ENCODE peak calls at places on chromosomes 1 and 21, in eight cellular contexts. H, O, B, J, R, E, T and Y are unnamed samples.
A peak's percentile ranks its signal among the peaks of the same experiment; 100 is the strongest.

GRCh38 chr1:108692724-108693655 is 880 bp downstream of the PRPF38B start:
- DNase-seq in H (peak; percentile 74), O (peak; percentile 42), B (peak; percentile 71), J (peak; percentile 79), R (peak; percentile 64), E (peak; percentile 78), T (peak; percentile 78), Y (peak; percentile 26)

GRCh38 chr1:192080671-192081070 is 77.6 kb upstream of the RGS18 start:
- DNase-seq in H (no peak), O (no peak), B (no peak), J (no peak), R (no peak), E (no peak), T (no peak), Y (no peak)

GRCh38 chr1:29496701-29497100 is 260.4 kb downstream of the PTPRU start:
- DNase-seq in H (no peak), O (no peak), B (no peak), J (no peak), R (no peak), E (no peak), T (no peak), Y (no peak)

GRCh38 chr1:204421441-204421840 is 9.8 kb upstream of the PPP1R15B start:
- DNase-seq in H (no peak), O (no peak), B (no peak), J (no peak), R (no peak), E (no peak), T (no peak), Y (no peak)

GRCh38 chr1:220922951-220923350 is 43.7 kb downstream of the HLX start:
- DNase-seq in H (no peak), O (no peak), B (no peak), J (no peak), R (no peak), E (no peak), T (no peak), Y (no peak)

GRCh38 chr1:8423134-8423701 is 105.3 kb downstream of the SLC45A1 start:
- DNase-seq in H (peak; percentile 75), O (peak; percentile 39), B (no peak), J (no peak), R (peak; percentile 78), E (no peak), T (peak; percentile 27), Y (no peak)

GRCh38 chr1:66764994-66765578 is 12.8 kb downstream of the DYNLT5 start:
- DNase-seq in H (no peak), O (peak; percentile 39), B (peak; percentile 38), J (peak; percentile 80), R (no peak), E (peak; percentile 66), T (peak; percentile 75), Y (peak; percentile 40)

GRCh38 chr1:30880631-30881155 is 27.9 kb downstream of the SDC3 start:
- DNase-seq in H (no peak), O (no peak), B (no peak), J (no peak), R (no peak), E (no peak), T (no peak), Y (no peak)

GRCh38 chr1:54011316-54012007 is 6.5 kb downstream of the LDLRAD1 start:
- DNase-seq in H (no peak), O (no peak), B (no peak), J (no peak), R (no peak), E (no peak), T (no peak), Y (no peak)

GRCh38 chr1:231724876-231725647 is 98.5 kb downstream of the DISC1 start:
- DNase-seq in H (no peak), O (no peak), B (peak; percentile 79), J (peak; percentile 77), R (no peak), E (peak; percentile 36), T (peak; percentile 56), Y (no peak)

GRCh38 chr1:90959352-90960206 is 62.3 kb downstream of the ZNF644 start:
- DNase-seq in H (no peak), O (no peak), B (no peak), J (peak; percentile 62), R (no peak), E (peak; percentile 47), T (peak; percentile 14), Y (no peak)

GRCh38 chr21:16563795-16564194 is 834.0 kb downstream of the USP25 start:
- DNase-seq in H (no peak), O (no peak), B (peak; percentile 72), J (peak; percentile 53), R (no peak), E (no peak), T (no peak), Y (no peak)

GRCh38 chr1:27862671-27863551 is 9.4 kb upstream of the THEMIS2 start:
- DNase-seq in H (no peak), O (no peak), B (peak; percentile 64), J (peak; percentile 99), R (peak; percentile 51), E (peak; percentile 99), T (peak; percentile 61), Y (no peak)

DNA sequence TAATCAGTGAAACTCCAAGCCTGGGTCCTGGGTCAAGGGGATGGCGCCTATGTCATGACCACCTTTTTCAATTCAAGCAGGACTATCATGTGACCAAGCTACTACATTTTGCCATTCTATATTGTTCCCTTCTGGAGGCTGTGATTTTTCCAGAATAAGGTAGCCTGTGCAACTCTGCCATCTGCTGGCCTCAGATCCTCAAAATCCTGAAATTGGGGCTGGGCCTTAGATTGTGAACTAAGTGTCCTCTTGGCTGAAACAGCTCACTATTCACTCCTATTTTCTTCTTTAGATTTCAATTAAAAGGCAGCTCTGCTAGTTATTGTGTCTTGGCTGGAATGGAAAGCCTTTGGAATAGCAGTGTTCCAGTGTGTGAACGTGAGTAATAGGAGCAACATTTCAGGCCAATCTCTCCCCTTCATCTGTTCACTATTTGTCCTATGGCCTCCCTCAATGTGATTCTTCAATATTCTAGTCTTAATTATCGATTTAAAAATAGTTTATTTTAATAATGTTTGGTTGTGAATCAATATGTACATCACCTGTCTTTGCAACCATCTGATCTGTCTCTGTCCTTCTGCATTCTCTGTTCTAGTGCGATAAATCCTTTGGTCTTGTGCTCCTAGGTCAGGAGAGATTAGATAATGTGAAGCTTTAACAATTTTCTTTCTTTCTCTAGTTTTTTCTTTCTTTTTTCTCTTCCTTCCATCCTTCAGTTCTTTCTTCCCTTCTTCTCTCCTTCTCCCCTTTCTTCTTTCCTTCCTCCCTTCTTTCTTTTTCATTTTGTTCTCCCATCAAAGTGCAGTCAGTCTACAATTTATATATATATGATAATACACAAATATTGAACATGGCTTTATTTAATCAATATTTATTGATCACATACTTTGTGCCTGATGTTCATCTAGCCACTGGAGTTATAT is 69.8 kb downstream of the CR1 start:
- DNase-seq in H (no peak), O (no peak), B (peak; percentile 27), J (peak; percentile 15), R (no peak), E (no peak), T (peak; percentile 2), Y (no peak)
- TF ChIP-seq CTCF in H (no peak), O (no peak), B (peak; percentile 41), J (peak; percentile 51), R (no peak), E (peak; percentile 5), T (peak; percentile 19), Y (no peak)

GRCh38 chr1:207333620-207334019 is 12.1 kb downstream of the CD55 start:
- DNase-seq in H (no peak), O (no peak), B (no peak), J (no peak), R (no peak), E (no peak), T (no peak), Y (no peak)

GRCh38 chr1:207336559-207337467 is 15.3 kb downstream of the CD55 start:
- DNase-seq in H (no peak), O (no peak), B (peak; percentile 77), J (no peak), R (no peak), E (peak; percentile 90), T (peak; percentile 87), Y (no peak)

DNA sequence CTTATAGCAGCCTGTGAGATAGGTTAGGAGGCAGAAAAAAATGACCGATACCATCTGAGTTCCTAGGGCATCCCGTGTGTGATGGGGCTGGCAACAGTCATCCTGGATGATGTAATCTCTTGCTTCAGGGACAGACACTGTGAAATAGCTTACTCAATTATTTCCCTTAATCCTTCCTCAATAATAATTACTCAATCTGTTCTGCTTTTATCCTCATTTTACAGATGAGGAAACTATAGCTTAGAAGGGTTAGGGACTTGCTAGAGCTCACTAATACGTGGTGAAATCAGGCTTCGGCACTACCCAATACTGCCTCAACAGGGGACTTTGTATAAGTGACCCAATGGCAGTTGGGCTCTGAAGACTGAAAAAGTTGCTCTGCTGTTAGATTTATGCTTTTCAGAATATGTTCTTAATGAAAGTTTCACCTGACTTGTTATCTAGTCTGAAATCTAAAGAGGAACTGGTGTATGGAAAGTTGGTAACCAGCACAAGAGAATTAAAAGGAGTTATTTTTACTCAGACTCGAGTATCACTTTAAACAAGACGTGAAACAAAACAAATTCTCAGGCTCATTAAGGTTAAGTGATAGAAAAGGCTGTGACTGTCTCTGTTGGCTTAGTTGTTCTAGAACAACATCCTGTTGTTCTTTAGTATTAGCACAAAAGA is 14.4 kb downstream of the CD55 start:
- DNase-seq in H (no peak), O (no peak), B (no peak), J (peak; percentile 41), R (no peak), E (no peak), T (peak; percentile 84), Y (no peak)
- TF ChIP-seq CTCF in H (no peak), O (no peak), B (no peak), J (no peak), R (no peak), E (no peak), T (peak; percentile 14), Y (no peak)

DNA sequence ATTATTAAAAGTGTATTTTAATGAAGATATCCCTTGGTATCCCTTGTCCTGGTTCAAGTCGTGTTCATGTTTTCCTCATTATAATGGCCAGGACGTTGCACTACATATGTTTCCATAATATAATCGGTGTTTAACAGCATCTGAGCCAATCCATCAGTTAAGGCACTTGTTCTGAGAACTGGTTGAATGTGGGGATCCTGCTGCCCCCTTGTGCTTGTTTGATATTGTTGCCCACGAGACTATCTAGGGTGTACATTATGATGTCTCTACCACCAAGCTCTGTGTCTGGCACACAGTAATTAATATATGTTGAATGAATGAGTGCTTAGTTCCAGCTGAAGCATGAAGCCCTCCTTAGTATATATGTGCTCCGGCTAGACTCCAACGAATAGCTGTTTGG is 193.0 kb downstream of the CACNA1E start:
- DNase-seq in H (no peak), O (no peak), B (peak; percentile 46), J (no peak), R (no peak), E (peak; percentile 4), T (peak; percentile 68), Y (no peak)
- TF ChIP-seq CTCF in H (no peak), O (peak; percentile 9), B (peak; percentile 24), J (no peak), R (no peak), E (peak; percentile 24), T (peak; percentile 44), Y (no peak)

DNA sequence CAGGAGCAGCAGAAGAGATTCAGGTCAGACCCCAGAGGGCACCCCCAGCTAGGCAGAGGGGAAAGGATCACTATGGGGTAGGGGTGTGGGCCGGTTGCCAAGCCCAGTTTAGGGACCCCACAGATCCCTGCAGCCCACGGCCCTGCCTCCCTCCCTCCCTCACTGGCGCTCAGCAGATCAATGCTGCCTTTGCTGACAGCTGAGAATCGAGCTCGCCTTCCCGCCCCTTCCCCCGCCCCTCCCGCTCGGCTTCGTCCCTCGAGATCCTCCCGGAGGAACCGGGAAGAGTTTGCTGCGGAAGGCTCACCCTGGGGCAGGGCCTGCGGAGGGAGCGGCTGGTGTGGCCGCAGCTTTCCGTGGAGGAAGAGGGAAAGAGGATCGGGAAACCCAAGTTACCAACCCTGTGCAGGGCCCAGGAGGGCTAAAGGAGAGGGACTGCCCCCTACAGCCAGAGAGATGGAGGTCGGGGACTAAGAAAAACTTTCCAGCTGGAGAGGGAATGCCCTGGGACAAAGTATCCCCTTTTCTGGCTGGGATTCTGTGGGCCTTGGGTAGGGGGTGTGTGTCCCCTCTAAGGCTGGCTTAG is 1.1 kb upstream of the KCNQ4 start:
- DNase-seq in H (no peak), O (no peak), B (no peak), J (no peak), R (peak; percentile 68), E (no peak), T (no peak), Y (no peak)
- TF ChIP-seq CTCF in H (no peak), O (peak; percentile 15), B (no peak), J (no peak), R (no peak), E (peak; percentile 14), T (no peak), Y (no peak)